ENCODE peak calls at places on chromosomes 12 and 14, in seven cellular contexts. J, R, D, Q, C, K and A are unnamed samples.

GRCh38 chr14:33061667-33062325 is 123.1 kb downstream of the NPAS3 start:
- DNase-seq in J (no peak), K (no peak), R (no peak), Q (peak), D (no peak), C (no peak), A (no peak)

GRCh38 chr14:56608682-56609081 is 29.1 kb downstream of the TMEM260 start:
- DNase-seq in R (no peak), C (no peak), Q (no peak), D (peak), J (no peak), K (peak), A (no peak)

GRCh38 chr12:32894566-32894965 is 2.0 kb downstream of the PKP2 start:
- DNase-seq in K (no peak), C (no peak), D (peak), Q (no peak), J (no peak), R (no peak), A (no peak)

GRCh38 chr12:108052260-108052659 is 76.8 kb upstream of the WSCD2 start:
- DNase-seq in K (no peak), R (no peak), J (no peak), D (no peak), C (no peak), Q (no peak), A (no peak)

GRCh38 chr14:31913370-31913769 is 163.7 kb upstream of the ARHGAP5 start:
- DNase-seq in Q (no peak), R (no peak), C (no peak), J (no peak), K (no peak), D (no peak), A (no peak)

GRCh38 chr12:79255326-79255725 is 390.8 kb downstream of the SYT1 start:
- DNase-seq in K (peak), R (no peak), Q (no peak), C (no peak), D (peak), J (no peak), A (no peak)

GRCh38 chr12:7212678-7213077 is 23.2 kb downstream of the PEX5 start:
- DNase-seq in R (no peak), C (no peak), D (no peak), J (no peak), Q (no peak), K (no peak), A (no peak)

GRCh38 chr12:121796855-121797751 is 3.6 kb upstream of the RHOF start:
- DNase-seq in R (peak), J (peak), C (no peak), Q (peak), K (peak), D (peak), A (peak)

GRCh38 chr12:131049002-131049401 is 95.3 kb downstream of the ADGRD1 start:
- DNase-seq in C (no peak), J (no peak), R (no peak), K (no peak), D (no peak), Q (no peak), A (no peak)

GRCh38 chr14:99633913-99634312 is 11.0 kb upstream of the HHIPL1 start:
- DNase-seq in R (no peak), Q (no peak), C (no peak), J (no peak), D (no peak), K (no peak), A (no peak)

GRCh38 chr14:70254476-70254961 is 65.8 kb upstream of the SLC8A3 start:
- DNase-seq in D (peak), J (no peak), C (no peak), Q (peak), R (peak), K (peak), A (peak)

GRCh38 chr12:73973486-73973885 is 564.1 kb upstream of the ATXN7L3B start:
- DNase-seq in K (no peak), C (no peak), R (no peak), Q (peak), J (no peak), D (no peak), A (no peak)

GRCh38 chr12:19710811-19711793 is 271.8 kb downstream of the AEBP2 start:
- DNase-seq in R (no peak), D (no peak), K (no peak), C (no peak), J (peak), Q (no peak), A (no peak)

GRCh38 chr14:81341405-81342180 is 58.5 kb downstream of the STON2 start:
- DNase-seq in K (no peak), R (no peak), D (no peak), J (no peak), Q (no peak), C (no peak), A (no peak)

GRCh38 chr12:47741340-47741703 is 16.0 kb upstream of the ENDOU start:
- DNase-seq in K (peak), D (peak), J (peak), Q (no peak), C (peak), R (peak), A (no peak)

GRCh38 chr12:55227643-55228042 is 6.8 kb downstream of the OR10A7 start:
- DNase-seq in R (no peak), Q (no peak), K (no peak), J (no peak), D (no peak), C (no peak), A (no peak)

GRCh38 chr14:51513281-51513680 is 138.4 kb upstream of the FRMD6 start:
- DNase-seq in D (no peak), C (no peak), R (no peak), Q (no peak), K (peak), J (no peak), A (no peak)

GRCh38 chr14:98278805-98279204 is 993.2 kb downstream of the BCL11B start:
- DNase-seq in K (no peak), J (no peak), D (no peak), R (no peak), Q (no peak), C (no peak), A (no peak)

GRCh38 chr12:80745851-80746250 is 29.1 kb downstream of the MYF5 start:
- DNase-seq in Q (no peak), K (peak), J (no peak), C (no peak), D (no peak), R (no peak), A (no peak)

GRCh38 chr12:6949063-6949594 is 2.0 kb upstream of the PTPN6 start:
- DNase-seq in J (no peak), D (no peak), R (no peak), K (no peak), Q (no peak), C (peak), A (no peak)

GRCh38 chr14:102697125-102697900 is 79.9 kb upstream of the TRAF3 start:
- DNase-seq in J (no peak), D (no peak), R (peak), Q (no peak), K (no peak), C (no peak), A (no peak)

GRCh38 chr14:77033622-77034521 is 5.4 kb upstream of the IRF2BPL start:
- DNase-seq in D (peak), C (peak), K (peak), Q (peak), R (peak), J (peak), A (peak)

GRCh38 chr12:32891956-32892355 is 4.6 kb downstream of the PKP2 start:
- DNase-seq in C (no peak), J (no peak), Q (peak), D (peak), R (peak), K (peak), A (peak)

GRCh38 chr14:94562019-94562418 is 777 bp downstream of the SERPINA4 start:
- DNase-seq in K (no peak), D (no peak), R (no peak), C (no peak), Q (no peak), J (no peak), A (no peak)

GRCh38 chr14:45261209-45261608 is 8.2 kb upstream of the MIS18BP1 start:
- DNase-seq in K (no peak), Q (no peak), C (no peak), R (no peak), D (no peak), J (no peak), A (no peak)

GRCh38 chr14:80291099-80291498 is 79.8 kb upstream of the DIO2 start:
- DNase-seq in R (no peak), C (no peak), Q (no peak), J (no peak), D (no peak), K (no peak), A (no peak)

GRCh38 chr14:56491299-56492285 is 88.0 kb upstream of the TMEM260 start:
- DNase-seq in R (peak), K (peak), C (peak), J (no peak), D (peak), Q (peak), A (peak)

GRCh38 chr14:51576112-51576420 is 75.6 kb upstream of the FRMD6 start:
- DNase-seq in D (no peak), J (no peak), C (no peak), Q (no peak), K (peak), R (no peak), A (no peak)

GRCh38 chr14:87547536-87547935 is 445.4 kb downstream of the GALC start:
- DNase-seq in D (no peak), J (no peak), C (no peak), R (no peak), K (no peak), Q (no peak), A (no peak)

GRCh38 chr14:54564799-54565235 is 2.1 kb upstream of the SAMD4A start:
- DNase-seq in D (peak), J (peak), R (peak), K (peak), C (no peak), Q (peak), A (no peak)

GRCh38 chr12:125070117-125070516 is 4.9 kb downstream of the AACS start:
- DNase-seq in D (no peak), K (no peak), C (no peak), R (no peak), J (no peak), Q (peak), A (no peak)

GRCh38 chr12:113475451-113476085 is 3.9 kb upstream of the LHX5 start:
- DNase-seq in J (no peak), R (no peak), D (no peak), C (no peak), K (no peak), Q (peak), A (no peak)

GRCh38 chr14:99330316-99331240 is 58.6 kb upstream of the BCL11B start:
- DNase-seq in D (no peak), R (no peak), C (no peak), J (peak), Q (no peak), K (no peak), A (no peak)

GRCh38 chr12:53052419-53053222 is 2.8 kb downstream of the TNS2 start:
- DNase-seq in R (peak), D (peak), J (peak), C (no peak), Q (no peak), K (peak), A (no peak)

GRCh38 chr12:130715150-130715995 is 726 bp downstream of the RIMBP2 start:
- DNase-seq in R (no peak), Q (peak), K (no peak), J (peak), D (no peak), C (no peak), A (peak)

GRCh38 chr12:68042212-68042699 is 53.0 kb downstream of the IFNG-AS1 start:
- DNase-seq in D (peak), Q (no peak), J (no peak), K (peak), C (no peak), R (no peak), A (no peak)

GRCh38 chr12:39476121-39476520 is 33.2 kb upstream of the KIF21A start:
- DNase-seq in K (no peak), Q (no peak), R (no peak), C (no peak), D (no peak), J (no peak), A (no peak)
- TF ChIP-seq CTCF in K (no peak), Q (no peak), R (no peak), C (no peak), D (no peak), J (no peak), A (no peak)

GRCh38 chr14:64522591-64523355 is 17.8 kb upstream of the HSPA2 start:
- DNase-seq in C (no peak), D (no peak), K (no peak), R (no peak), J (no peak), Q (no peak), A (no peak)
- TF ChIP-seq CTCF in C (no peak), D (no peak), K (no peak), R (no peak), J (no peak), Q (no peak), A (no peak)

DNA sequence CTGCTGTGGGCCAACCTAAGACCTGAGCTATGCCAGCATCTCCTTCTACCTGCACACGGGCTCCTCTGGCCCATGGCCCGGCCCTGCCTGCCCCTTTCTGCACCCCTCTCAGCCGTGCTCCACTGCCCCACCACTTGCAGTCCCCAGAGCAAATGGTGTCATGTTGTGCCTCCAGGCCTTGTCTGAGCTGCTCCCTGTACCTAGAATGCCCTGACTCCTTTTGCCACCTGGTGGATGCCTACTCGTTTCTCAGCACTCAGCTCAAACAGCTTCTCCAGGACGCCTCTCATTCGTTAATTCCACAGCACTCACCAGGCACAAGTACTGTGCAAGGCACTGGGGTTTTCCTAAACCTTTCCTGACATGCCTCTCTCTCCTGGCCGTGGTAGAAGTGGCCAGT is 63.2 kb upstream of the PNMA1 start:
- DNase-seq in J (peak), Q (peak), D (no peak), R (no peak), K (no peak), C (no peak), A (no peak)
- TF ChIP-seq CTCF in J (no peak), Q (peak), D (no peak), R (no peak), K (no peak), C (no peak), A (no peak)

GRCh38 chr12:16189849-16190248 is 87.6 kb downstream of the SLC15A5 start:
- DNase-seq in Q (peak), J (no peak), C (no peak), D (no peak), R (peak), K (peak), A (no peak)
- TF ChIP-seq CTCF in Q (peak), J (no peak), C (no peak), D (no peak), R (no peak), K (peak), A (peak)

DNA sequence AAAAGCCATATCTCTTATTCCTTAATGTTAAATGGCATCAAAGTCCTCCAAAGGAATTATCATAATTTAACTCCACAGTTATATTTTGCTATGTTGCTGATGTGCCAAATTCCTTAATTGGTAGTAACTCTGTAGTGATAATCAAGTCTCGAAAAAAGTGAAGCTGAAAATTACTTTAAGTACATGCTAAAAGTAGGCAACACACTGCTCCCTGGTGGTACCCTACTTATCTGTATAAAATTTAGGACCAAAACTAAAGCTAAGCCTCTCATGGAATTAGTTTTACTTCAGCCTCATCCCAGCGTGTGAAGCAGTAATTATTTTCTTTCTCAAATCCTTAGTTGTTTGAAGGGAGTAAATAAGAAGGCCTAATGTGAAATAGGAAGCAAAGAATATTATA is 132.8 kb downstream of the TTLL5 start:
- DNase-seq in R (no peak), C (no peak), Q (no peak), J (no peak), D (peak), K (peak), A (no peak)
- TF ChIP-seq CTCF in R (no peak), C (no peak), Q (peak), J (no peak), D (no peak), K (peak), A (no peak)

GRCh38 chr14:59428581-59429012 is 36.6 kb downstream of the GPR135 start:
- DNase-seq in D (no peak), J (no peak), C (no peak), R (peak), Q (no peak), K (peak), A (no peak)
- TF ChIP-seq CTCF in D (no peak), J (peak), C (no peak), R (peak), Q (no peak), K (peak), A (no peak)